ENCODE peak calls at places on chromosomes 16 and 17, in nine cellular contexts. One of them, this sample, is unnamed.

GRCh38 chr16:85536073-85536410 is 77.1 kb upstream of the GSE1 start:
- DNase-seq in IMR-90: no peak
- DNase-seq in Peyer's patch: no peak
- DNase-seq in heart right ventricle: peak; percentile 79
- DNase-seq in cardiac muscle cell: no peak
- DNase-seq in PC-3: no peak
- DNase-seq in A549: no peak
- DNase-seq in HCT116: no peak
- DNase-seq in neural progenitor cell: no peak
- DNase-seq in this sample: no peak

GRCh38 chr17:41806685-41807445 is 4.9 kb downstream of the P3H4 start:
- DNase-seq in IMR-90: no peak
- DNase-seq in Peyer's patch: no peak
- DNase-seq in heart right ventricle: no peak
- DNase-seq in cardiac muscle cell: no peak
- DNase-seq in PC-3: no peak
- DNase-seq in A549: no peak
- DNase-seq in HCT116: no peak
- DNase-seq in neural progenitor cell: no peak
- DNase-seq in this sample: no peak

GRCh38 chr16:4309833-4310266 is 6.0 kb upstream of the GLIS2 start:
- DNase-seq in IMR-90: peak; percentile 93
- DNase-seq in Peyer's patch: peak; percentile 69
- DNase-seq in heart right ventricle: no peak
- DNase-seq in cardiac muscle cell: peak; percentile 81
- DNase-seq in PC-3: peak; percentile 58
- DNase-seq in A549: peak; percentile 88
- DNase-seq in HCT116: peak; percentile 61
- DNase-seq in neural progenitor cell: peak; percentile 87
- DNase-seq in this sample: no peak

GRCh38 chr16:15552507-15552906 is 90.4 kb downstream of the MARF1 start:
- DNase-seq in IMR-90: no peak
- DNase-seq in Peyer's patch: no peak
- DNase-seq in heart right ventricle: no peak
- DNase-seq in cardiac muscle cell: no peak
- DNase-seq in PC-3: no peak
- DNase-seq in A549: no peak
- DNase-seq in HCT116: no peak
- DNase-seq in neural progenitor cell: no peak
- DNase-seq in this sample: no peak

GRCh38 chr17:8185580-8186445 is 4.2 kb downstream of the BORCS6 start:
- DNase-seq in IMR-90: peak; percentile 57
- DNase-seq in Peyer's patch: peak; percentile 92
- DNase-seq in heart right ventricle: peak; percentile 93
- DNase-seq in cardiac muscle cell: peak; percentile 81
- DNase-seq in PC-3: peak; percentile 76
- DNase-seq in A549: peak; percentile 88
- DNase-seq in HCT116: no peak
- DNase-seq in neural progenitor cell: peak; percentile 88
- DNase-seq in this sample: peak; percentile 84

GRCh38 chr17:77708049-77708448 is 250.5 kb upstream of the TNRC6C start:
- DNase-seq in IMR-90: no peak
- DNase-seq in Peyer's patch: no peak
- DNase-seq in heart right ventricle: no peak
- DNase-seq in cardiac muscle cell: no peak
- DNase-seq in PC-3: no peak
- DNase-seq in A549: no peak
- DNase-seq in HCT116: no peak
- DNase-seq in neural progenitor cell: no peak
- DNase-seq in this sample: no peak

GRCh38 chr17:63382826-63383225 is 63.3 kb downstream of the CYB561 start:
- DNase-seq in IMR-90: peak; percentile 71
- DNase-seq in Peyer's patch: no peak
- DNase-seq in heart right ventricle: no peak
- DNase-seq in cardiac muscle cell: no peak
- DNase-seq in PC-3: peak; percentile 37
- DNase-seq in A549: no peak
- DNase-seq in HCT116: no peak
- DNase-seq in neural progenitor cell: no peak
- DNase-seq in this sample: no peak

GRCh38 chr16:69844441-69844840 is 82.3 kb downstream of the WWP2 start:
- DNase-seq in IMR-90: no peak
- DNase-seq in Peyer's patch: no peak
- DNase-seq in heart right ventricle: no peak
- DNase-seq in cardiac muscle cell: no peak
- DNase-seq in PC-3: no peak
- DNase-seq in A549: no peak
- DNase-seq in HCT116: no peak
- DNase-seq in neural progenitor cell: no peak
- DNase-seq in this sample: no peak

GRCh38 chr16:71254832-71255560 is 24.5 kb upstream of the HYDIN start:
- DNase-seq in IMR-90: no peak
- DNase-seq in Peyer's patch: no peak
- DNase-seq in heart right ventricle: no peak
- DNase-seq in cardiac muscle cell: no peak
- DNase-seq in PC-3: no peak
- DNase-seq in A549: no peak
- DNase-seq in HCT116: no peak
- DNase-seq in neural progenitor cell: no peak
- DNase-seq in this sample: no peak

GRCh38 chr17:34503804-34504203 is 75.6 kb upstream of the TMEM132E start:
- DNase-seq in IMR-90: no peak
- DNase-seq in Peyer's patch: peak; percentile 17
- DNase-seq in heart right ventricle: peak; percentile 24
- DNase-seq in cardiac muscle cell: no peak
- DNase-seq in PC-3: no peak
- DNase-seq in A549: no peak
- DNase-seq in HCT116: no peak
- DNase-seq in neural progenitor cell: peak; percentile 16
- DNase-seq in this sample: no peak

GRCh38 chr16:85894266-85894665 is 4.7 kb upstream of the IRF8 start:
- DNase-seq in IMR-90: no peak
- DNase-seq in Peyer's patch: no peak
- DNase-seq in heart right ventricle: no peak
- DNase-seq in cardiac muscle cell: no peak
- DNase-seq in PC-3: peak; percentile 19
- DNase-seq in A549: peak; percentile 31
- DNase-seq in HCT116: peak; percentile 38
- DNase-seq in neural progenitor cell: no peak
- DNase-seq in this sample: peak; percentile 64

GRCh38 chr16:27462846-27463682 is 61.1 kb downstream of the IL21R start:
- DNase-seq in IMR-90: no peak
- DNase-seq in Peyer's patch: no peak
- DNase-seq in heart right ventricle: no peak
- DNase-seq in cardiac muscle cell: no peak
- DNase-seq in PC-3: no peak
- DNase-seq in A549: no peak
- DNase-seq in HCT116: no peak
- DNase-seq in neural progenitor cell: no peak
- DNase-seq in this sample: no peak

GRCh38 chr17:12918132-12918531 is 99.7 kb downstream of the ELAC2 start:
- DNase-seq in IMR-90: no peak
- DNase-seq in Peyer's patch: no peak
- DNase-seq in heart right ventricle: no peak
- DNase-seq in cardiac muscle cell: no peak
- DNase-seq in PC-3: peak; percentile 87
- DNase-seq in A549: no peak
- DNase-seq in HCT116: no peak
- DNase-seq in neural progenitor cell: no peak
- DNase-seq in this sample: no peak

DNA sequence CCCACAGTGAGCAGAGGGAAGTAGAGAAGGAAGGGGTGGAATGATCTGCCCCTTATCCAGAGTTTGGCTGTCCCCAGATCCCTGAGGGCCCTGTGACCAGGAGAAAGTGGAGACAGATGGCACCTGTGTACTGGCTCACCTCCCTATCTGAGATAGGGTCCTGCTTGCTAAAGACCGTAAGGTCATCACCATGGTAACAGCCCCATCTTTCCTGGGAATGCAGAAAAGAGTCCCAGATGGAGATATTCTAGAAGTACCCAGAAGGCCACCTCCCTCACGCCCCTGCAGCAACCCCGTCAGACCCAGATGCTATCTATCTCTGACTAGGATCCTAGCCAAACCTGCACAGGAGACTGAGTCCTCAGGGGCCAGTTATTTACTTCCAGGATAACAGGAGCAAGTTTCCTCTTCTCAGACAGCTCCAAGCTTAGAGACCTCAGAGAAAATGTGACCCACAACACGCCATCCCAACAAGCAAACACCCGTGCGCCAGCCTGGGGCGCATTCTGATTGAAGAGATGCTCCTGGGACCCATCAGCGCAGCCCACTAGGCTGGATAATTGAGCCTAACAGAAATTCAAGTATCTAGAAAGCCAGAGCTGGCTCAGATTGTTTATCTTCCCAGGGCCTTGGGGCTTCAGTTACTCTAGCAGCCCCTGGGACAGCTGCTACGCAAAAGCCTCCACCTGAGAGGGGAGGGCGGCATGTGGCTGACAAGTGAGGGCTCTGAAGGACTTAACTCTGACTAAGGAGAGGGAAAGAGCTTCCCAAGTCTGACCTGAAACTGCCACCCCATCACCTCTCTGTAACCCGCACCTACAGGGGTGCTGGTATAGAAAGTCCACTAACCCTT is 1.9 kb downstream of the ORMDL3 start:
- DNase-seq in IMR-90: no peak
- DNase-seq in Peyer's patch: no peak
- DNase-seq in heart right ventricle: no peak
- DNase-seq in cardiac muscle cell: no peak
- DNase-seq in PC-3: no peak
- DNase-seq in A549: no peak
- DNase-seq in HCT116: no peak
- DNase-seq in neural progenitor cell: no peak
- DNase-seq in this sample: no peak
- H3K4me1 ChIP-seq in IMR-90: peaks cover 41% of the 10 kb centered on the region
- H3K4me1 ChIP-seq in Peyer's patch: peaks cover 20% of the 10 kb centered on the region
- H3K4me1 ChIP-seq in heart right ventricle: peaks cover 60% of the 10 kb centered on the region
- H3K4me1 ChIP-seq in cardiac muscle cell: peaks cover 27% of the 10 kb centered on the region
- H3K4me1 ChIP-seq in PC-3: peaks cover 43% of the 10 kb centered on the region
- H3K4me1 ChIP-seq in A549: peaks cover 41% of the 10 kb centered on the region
- H3K4me1 ChIP-seq in HCT116: peaks cover 21% of the 10 kb centered on the region
- H3K4me1 ChIP-seq in neural progenitor cell: peaks cover 30% of the 10 kb centered on the region
- H3K4me1 ChIP-seq in this sample: peaks cover 29% of the 10 kb centered on the region

GRCh38 chr17:4945944-4946280 is 2.4 kb downstream of the PFN1 start:
- DNase-seq in IMR-90: no peak
- DNase-seq in Peyer's patch: no peak
- DNase-seq in heart right ventricle: no peak
- DNase-seq in cardiac muscle cell: no peak
- DNase-seq in PC-3: no peak
- DNase-seq in A549: no peak
- DNase-seq in HCT116: no peak
- DNase-seq in neural progenitor cell: no peak
- DNase-seq in this sample: no peak
- H3K4me3 ChIP-seq in IMR-90: no peak overlapping the region
- H3K4me3 ChIP-seq in Peyer's patch: no peak overlapping the region
- H3K4me3 ChIP-seq in heart right ventricle: peak overlapping the region; percentile 99
- H3K4me3 ChIP-seq in cardiac muscle cell: no peak overlapping the region
- H3K4me3 ChIP-seq in PC-3: peak overlapping the region; percentile 90
- H3K4me3 ChIP-seq in A549: peak overlapping the region; percentile 98
- H3K4me3 ChIP-seq in HCT116: peak overlapping the region; percentile 96
- H3K4me3 ChIP-seq in neural progenitor cell: no peak overlapping the region
- H3K4me3 ChIP-seq in this sample: no peak overlapping the region

GRCh38 chr16:83956336-83957289 is 3.6 kb downstream of the OSGIN1 start:
- DNase-seq in IMR-90: peak; percentile 72
- DNase-seq in Peyer's patch: peak; percentile 61
- DNase-seq in heart right ventricle: peak; percentile 78
- DNase-seq in cardiac muscle cell: peak; percentile 85
- DNase-seq in PC-3: peak; percentile 74
- DNase-seq in A549: peak; percentile 82
- DNase-seq in HCT116: peak; percentile 75
- DNase-seq in neural progenitor cell: peak; percentile 92
- DNase-seq in this sample: peak; percentile 85
- TF ChIP-seq CTCF in IMR-90: peak; percentile 88
- TF ChIP-seq CTCF in Peyer's patch: peak; percentile 77
- TF ChIP-seq CTCF in heart right ventricle: peak; percentile 83
- TF ChIP-seq CTCF in cardiac muscle cell: peak; percentile 82
- TF ChIP-seq CTCF in PC-3: peak; percentile 78
- TF ChIP-seq CTCF in A549: peak; percentile 83
- TF ChIP-seq CTCF in HCT116: peak; percentile 99
- TF ChIP-seq CTCF in neural progenitor cell: peak; percentile 94
- TF ChIP-seq CTCF in this sample: peak; percentile 94

GRCh38 chr17:40153603-40154238 is 13.4 kb downstream of the CASC3 start:
- DNase-seq in IMR-90: no peak
- DNase-seq in Peyer's patch: no peak
- DNase-seq in heart right ventricle: no peak
- DNase-seq in cardiac muscle cell: no peak
- DNase-seq in PC-3: no peak
- DNase-seq in A549: no peak
- DNase-seq in HCT116: no peak
- DNase-seq in neural progenitor cell: no peak
- DNase-seq in this sample: no peak
- H3K4me1 ChIP-seq in IMR-90: no peaks in the 10 kb centered on the region
- H3K4me1 ChIP-seq in Peyer's patch: no peaks in the 10 kb centered on the region
- H3K4me1 ChIP-seq in heart right ventricle: peaks cover 16% of the 10 kb centered on the region
- H3K4me1 ChIP-seq in cardiac muscle cell: no peaks in the 10 kb centered on the region
- H3K4me1 ChIP-seq in PC-3: no peaks in the 10 kb centered on the region
- H3K4me1 ChIP-seq in A549: peaks cover 5% of the 10 kb centered on the region
- H3K4me1 ChIP-seq in HCT116: no peaks in the 10 kb centered on the region
- H3K4me1 ChIP-seq in neural progenitor cell: no peaks in the 10 kb centered on the region
- H3K4me1 ChIP-seq in this sample: no peaks in the 10 kb centered on the region

This sample was measured in Caco-2.